ENCODE peak calls at places on chromosomes 1 and 21, in seven cellular contexts. B is GM12891, N is HepG2, E is SK-N-SH, K is GM12892, G is K562, F is H1. P is an unnamed sample.

GRCh38 chr1:230170153-230170547 is 103.1 kb downstream of the GALNT2 start:
- DNase-seq in G (no peak), N (no peak), B (no peak), E (no peak), K (no peak), F (no peak), P (peak)

GRCh38 chr21:32306021-32306780 is 7.5 kb downstream of the MRAP start:
- DNase-seq in F (peak), E (peak), K (no peak), G (no peak), N (peak), B (no peak), P (no peak)

GRCh38 chr21:31110430-31110829 is 72.2 kb upstream of the KRTAP19-8 start:
- DNase-seq in E (no peak), F (no peak), G (no peak), B (no peak), N (no peak), K (no peak), P (no peak)

GRCh38 chr1:37575692-37576091 is 19.0 kb downstream of the DNALI1 start:
- DNase-seq in N (no peak), F (no peak), B (no peak), E (no peak), G (no peak), K (no peak), P (no peak)

GRCh38 chr21:30194701-30195299 is 21.1 kb downstream of the CLDN8 start:
- DNase-seq in N (peak), E (peak), F (no peak), G (peak), B (peak), K (no peak), P (no peak)

GRCh38 chr21:33412832-33413519 is 9.8 kb downstream of the IFNGR2 start:
- DNase-seq in N (peak), E (no peak), F (no peak), B (no peak), G (no peak), K (no peak), P (no peak)

GRCh38 chr1:7810395-7810794 is 26.3 kb downstream of the PER3 start:
- DNase-seq in K (no peak), E (no peak), N (no peak), G (peak), F (no peak), B (no peak), P (no peak)

GRCh38 chr1:209095627-209096595 is 487.6 kb upstream of the CAMK1G start:
- DNase-seq in F (no peak), E (no peak), B (no peak), K (no peak), G (no peak), N (no peak), P (no peak)

GRCh38 chr1:155961937-155962336 is 16.4 kb downstream of the ARHGEF2 start:
- DNase-seq in E (no peak), B (no peak), K (no peak), F (no peak), N (no peak), G (no peak), P (no peak)
- TF ChIP-seq TAF1 in E (no peak), B (no peak), K (no peak), F (no peak), N (no peak), G (no peak), P (no peak)

DNA sequence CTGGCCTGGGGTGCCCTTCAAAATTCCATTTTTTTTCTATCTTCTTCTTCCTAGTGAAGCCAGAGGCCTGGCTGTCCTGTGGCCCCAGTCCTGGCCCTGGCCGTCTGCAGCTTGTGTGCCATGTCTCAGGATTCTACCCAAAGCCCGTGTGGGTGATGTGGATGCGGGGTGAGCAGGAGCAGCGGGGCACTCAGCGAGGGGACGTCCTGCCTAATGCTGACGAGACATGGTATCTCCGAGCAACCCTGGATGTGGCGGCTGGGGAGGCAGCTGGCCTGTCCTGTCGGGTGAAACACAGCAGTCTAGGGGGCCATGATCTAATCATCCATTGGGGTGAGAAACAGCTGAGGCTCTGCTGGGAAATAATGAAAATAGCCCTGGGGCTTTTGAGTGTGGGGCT is 2.1 kb downstream of the CD1E start:
- DNase-seq in B (no peak), G (no peak), E (no peak), F (no peak), K (no peak), N (no peak), P (no peak)
- TF ChIP-seq TAF1 in B (no peak), G (no peak), E (no peak), F (no peak), K (no peak), N (no peak), P (no peak)

GRCh38 chr21:34989337-34990151 is 59.6 kb downstream of the RUNX1 start:
- DNase-seq in F (no peak), B (no peak), E (no peak), N (no peak), G (no peak), K (no peak), P (no peak)
- TF ChIP-seq TAF1 in F (no peak), B (no peak), E (no peak), N (no peak), G (no peak), K (no peak), P (no peak)

GRCh38 chr1:51956528-51957509 is 33.7 kb downstream of the RAB3B start:
- DNase-seq in E (no peak), N (no peak), K (no peak), B (no peak), G (no peak), F (no peak), P (no peak)
- TF ChIP-seq TAF1 in E (no peak), N (no peak), K (no peak), B (no peak), G (no peak), F (no peak), P (no peak)

GRCh38 chr1:220007438-220007837 is 38.9 kb downstream of the EPRS1 start:
- DNase-seq in F (no peak), B (no peak), E (no peak), G (no peak), K (no peak), N (no peak), P (no peak)

GRCh38 chr1:220011620-220012019 is 34.7 kb downstream of the EPRS1 start:
- DNase-seq in B (no peak), K (no peak), F (no peak), G (no peak), E (no peak), N (no peak), P (no peak)

GRCh38 chr1:220013497-220013896 is 32.8 kb downstream of the EPRS1 start:
- DNase-seq in E (no peak), G (no peak), K (no peak), B (no peak), F (no peak), N (no peak), P (no peak)

DNA sequence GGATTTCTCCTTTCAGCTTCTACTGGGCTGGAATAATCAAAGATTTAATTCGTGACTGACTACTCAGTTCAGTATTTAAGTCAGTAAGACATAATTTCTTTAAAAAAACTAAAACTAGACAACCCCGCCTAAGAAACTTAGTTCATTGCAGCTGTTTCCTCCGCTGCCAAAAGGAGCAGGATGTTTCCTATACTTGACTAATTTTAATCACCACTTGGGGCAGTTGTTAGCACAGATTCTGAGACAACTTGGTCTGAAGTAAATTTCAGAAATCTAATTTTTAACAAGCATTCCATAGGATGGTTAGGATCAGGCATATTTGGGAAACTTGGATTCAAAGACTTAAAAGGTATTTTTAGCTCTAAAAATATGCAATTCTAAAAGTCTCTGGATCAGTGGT is 34.0 kb downstream of the EPRS1 start:
- DNase-seq in K (no peak), N (no peak), F (no peak), G (no peak), E (no peak), B (no peak), P (no peak)
- TF ChIP-seq TAF1 in K (no peak), N (no peak), F (no peak), G (no peak), E (no peak), B (no peak), P (no peak)

GRCh38 chr21:34722684-34723300 is 54.0 kb downstream of the CLIC6 start:
- DNase-seq in E (peak), N (no peak), F (no peak), G (peak), K (peak), B (no peak), P (no peak)
- TF ChIP-seq TAF1 in E (no peak), N (no peak), F (no peak), G (no peak), K (no peak), B (no peak), P (no peak)

GRCh38 chr1:101733340-101733739 is 263.4 kb downstream of the OLFM3 start:
- DNase-seq in E (no peak), B (no peak), G (no peak), K (no peak), F (no peak), N (peak), P (no peak)
- TF ChIP-seq TAF1 in E (no peak), B (no peak), G (no peak), K (no peak), F (no peak), N (no peak), P (no peak)

DNA sequence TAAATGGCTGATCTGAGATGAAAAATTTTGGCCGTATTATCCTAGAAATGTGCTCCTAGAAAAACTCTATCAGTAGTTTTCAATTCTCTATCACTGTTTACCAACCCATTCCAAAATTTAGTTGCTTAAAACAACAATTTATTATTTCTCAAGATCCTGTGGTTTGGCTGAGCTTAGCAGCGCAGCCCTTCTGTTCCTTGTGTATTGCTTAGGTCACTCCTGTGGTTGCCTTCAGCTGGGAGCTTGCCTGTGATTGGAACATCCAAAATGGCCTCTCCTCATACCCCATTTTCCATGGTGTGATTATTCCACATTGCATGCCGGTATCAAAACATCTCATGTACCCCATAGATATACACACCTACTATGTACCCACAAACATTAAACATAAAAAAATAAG is 22.8 kb upstream of the STUM start:
- DNase-seq in G (no peak), F (no peak), B (no peak), K (no peak), N (no peak), E (no peak), P (no peak)
- TF ChIP-seq TAF1 in G (no peak), F (no peak), B (no peak), K (no peak), N (no peak), E (no peak), P (no peak)

P was measured in GM12878.